ENCODE peak calls at places on chromosome 15, in five cellular contexts. V, Z, Q, I and K are unnamed samples.

GRCh38 chr15:83436513-83437158 is 10.5 kb upstream of the SH3GL3 start:
- DNase-seq in V (peak), Q (peak), Z (peak), I (no peak), K (no peak)

GRCh38 chr15:25407950-25408349 is 30.9 kb downstream of the UBE3A start:
- DNase-seq in Q (no peak), I (no peak), Z (no peak), V (no peak), K (no peak)

GRCh38 chr15:69893863-69894262 is 203.9 kb downstream of the TLE3 start:
- DNase-seq in V (no peak), Q (peak), Z (peak), I (no peak), K (no peak)

GRCh38 chr15:80081390-80081789 is 21.9 kb downstream of the ZFAND6 start:
- DNase-seq in Z (no peak), I (no peak), Q (no peak), V (no peak), K (no peak)

GRCh38 chr15:101276501-101277037 is 716 bp downstream of the SELENOS start:
- DNase-seq in V (no peak), Z (peak), I (no peak), Q (peak), K (no peak)

GRCh38 chr15:27045796-27046195 is 74.8 kb downstream of the GABRG3 start:
- DNase-seq in V (no peak), Q (no peak), I (no peak), Z (no peak), K (no peak)

GRCh38 chr15:48596415-48596814 is 49.1 kb downstream of the FBN1 start:
- DNase-seq in Z (no peak), Q (no peak), V (no peak), I (no peak), K (no peak)

GRCh38 chr15:62565620-62566019 is 400.5 kb upstream of the C2CD4B start:
- DNase-seq in V (no peak), Z (no peak), I (no peak), Q (no peak), K (no peak)

GRCh38 chr15:96338772-96339661 is 8.5 kb downstream of the NR2F2 start:
- DNase-seq in I (no peak), Q (no peak), V (peak), Z (no peak), K (no peak)

GRCh38 chr15:92883643-92884458 is 16.3 kb upstream of the CHD2 start:
- DNase-seq in Z (no peak), I (no peak), Q (no peak), V (no peak), K (no peak)

GRCh38 chr15:69729167-69729748 is 276.6 kb downstream of the RPLP1 start:
- DNase-seq in I (peak), Q (peak), Z (peak), V (no peak), K (peak)

GRCh38 chr15:80921736-80922135 is 67.9 kb downstream of the MESD start:
- DNase-seq in V (no peak), Q (no peak), Z (no peak), I (no peak), K (no peak)

GRCh38 chr15:76180321-76180720 is 120.5 kb downstream of the TMEM266 start:
- DNase-seq in Z (no peak), V (no peak), Q (no peak), I (no peak), K (no peak)

GRCh38 chr15:63157891-63158431 is 684 bp upstream of the RPS27L start:
- DNase-seq in V (peak), Q (peak), I (no peak), Z (peak), K (no peak)

GRCh38 chr15:39974656-39975230 is 40.8 kb downstream of the EIF2AK4 start:
- DNase-seq in Q (no peak), Z (no peak), V (no peak), I (no peak), K (no peak)

GRCh38 chr15:90991587-90992285 is 2.6 kb downstream of the PRC1 start:
- DNase-seq in V (no peak), Z (peak), Q (no peak), I (no peak), K (no peak)

DNA sequence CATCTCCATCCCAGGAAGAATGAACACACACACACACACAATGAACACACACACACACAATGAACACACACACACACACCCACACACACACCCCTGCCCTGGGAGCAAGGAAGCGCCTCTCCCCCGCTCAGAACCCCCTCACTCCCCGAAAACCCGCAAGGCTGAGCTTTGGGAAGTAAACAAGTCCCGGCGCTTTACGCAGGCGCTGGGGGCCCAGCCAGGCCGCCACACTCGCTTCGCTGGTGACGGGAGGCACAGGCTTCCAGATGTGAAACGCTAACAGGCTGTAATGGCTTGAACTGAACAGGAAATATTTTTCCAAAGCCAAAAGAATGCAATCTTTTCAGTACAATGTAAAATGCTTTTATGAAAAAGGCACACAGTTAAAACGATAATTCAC is 122.7 kb upstream of the IGF1R start:
- DNase-seq in I (no peak), Q (no peak), V (no peak), Z (no peak), K (no peak)
- TF ChIP-seq TAF1 in I (no peak), Q (no peak), V (no peak), Z (no peak), K (no peak)

GRCh38 chr15:67115567-67115966 is 50.2 kb downstream of the SMAD3 start:
- DNase-seq in Q (no peak), I (no peak), V (no peak), Z (no peak), K (no peak)

GRCh38 chr15:67114846-67115521 is 49.6 kb downstream of the SMAD3 start:
- DNase-seq in V (no peak), Q (no peak), Z (no peak), I (no peak), K (no peak)

GRCh38 chr15:67117356-67117755 is 52.0 kb downstream of the SMAD3 start:
- DNase-seq in I (no peak), V (no peak), Z (no peak), Q (no peak), K (no peak)

GRCh38 chr15:67118808-67119207 is 53.4 kb downstream of the SMAD3 start:
- DNase-seq in Z (peak), I (no peak), V (no peak), Q (no peak), K (no peak)

GRCh38 chr15:67116742-67117141 is 51.3 kb downstream of the SMAD3 start:
- DNase-seq in Z (no peak), I (no peak), V (peak), Q (no peak), K (no peak)
- TF ChIP-seq POLR2AphosphoS5 in Z (no peak), I (no peak), V (no peak), Q (no peak), K (no peak)

DNA sequence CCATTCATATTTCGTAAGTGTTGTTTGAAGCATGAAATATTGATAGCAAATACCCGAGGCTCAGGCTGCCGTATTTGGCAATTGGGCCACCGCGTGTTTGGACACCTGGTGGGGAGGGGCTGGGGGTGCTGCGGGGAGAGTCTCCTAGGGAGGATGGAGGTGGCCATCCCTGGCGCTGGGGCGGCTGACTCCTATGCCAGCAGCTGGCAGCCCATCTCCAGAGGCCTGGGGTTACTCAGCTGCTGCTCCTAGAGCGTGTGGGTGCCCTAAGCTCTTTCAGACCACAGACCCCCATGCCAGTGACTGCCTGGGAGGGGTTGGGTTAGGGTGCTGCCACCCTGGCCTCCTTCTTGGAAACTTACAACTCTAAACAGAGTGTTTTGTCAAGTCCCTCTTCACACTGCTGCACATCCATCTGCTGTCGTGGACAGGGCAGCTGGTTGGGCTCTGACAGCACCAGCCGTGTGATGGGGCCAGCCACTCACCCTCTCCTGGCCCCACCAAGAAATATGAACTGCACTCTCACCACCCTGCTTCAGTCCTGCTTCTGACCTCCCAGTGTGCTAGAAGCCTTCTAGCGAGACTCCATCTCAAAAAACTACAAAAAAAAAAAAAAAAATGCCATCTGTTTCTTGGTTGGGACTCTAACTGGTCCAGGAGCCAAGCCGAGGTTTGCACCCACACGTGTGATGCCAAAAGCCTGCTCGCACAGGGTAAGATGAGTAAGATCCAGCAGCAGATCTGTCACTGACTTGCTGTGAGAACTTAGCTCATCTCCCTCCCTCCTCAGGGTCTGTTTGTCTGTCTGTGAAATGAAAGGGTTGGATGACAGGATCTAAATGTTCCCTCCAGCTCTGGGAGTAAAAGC is 156.2 kb downstream of the MEGF11 start:
- DNase-seq in I (no peak), Q (no peak), V (no peak), Z (no peak), K (no peak)
- TF ChIP-seq TAF1 in I (no peak), Q (no peak), V (no peak), Z (no peak), K (no peak)

DNA sequence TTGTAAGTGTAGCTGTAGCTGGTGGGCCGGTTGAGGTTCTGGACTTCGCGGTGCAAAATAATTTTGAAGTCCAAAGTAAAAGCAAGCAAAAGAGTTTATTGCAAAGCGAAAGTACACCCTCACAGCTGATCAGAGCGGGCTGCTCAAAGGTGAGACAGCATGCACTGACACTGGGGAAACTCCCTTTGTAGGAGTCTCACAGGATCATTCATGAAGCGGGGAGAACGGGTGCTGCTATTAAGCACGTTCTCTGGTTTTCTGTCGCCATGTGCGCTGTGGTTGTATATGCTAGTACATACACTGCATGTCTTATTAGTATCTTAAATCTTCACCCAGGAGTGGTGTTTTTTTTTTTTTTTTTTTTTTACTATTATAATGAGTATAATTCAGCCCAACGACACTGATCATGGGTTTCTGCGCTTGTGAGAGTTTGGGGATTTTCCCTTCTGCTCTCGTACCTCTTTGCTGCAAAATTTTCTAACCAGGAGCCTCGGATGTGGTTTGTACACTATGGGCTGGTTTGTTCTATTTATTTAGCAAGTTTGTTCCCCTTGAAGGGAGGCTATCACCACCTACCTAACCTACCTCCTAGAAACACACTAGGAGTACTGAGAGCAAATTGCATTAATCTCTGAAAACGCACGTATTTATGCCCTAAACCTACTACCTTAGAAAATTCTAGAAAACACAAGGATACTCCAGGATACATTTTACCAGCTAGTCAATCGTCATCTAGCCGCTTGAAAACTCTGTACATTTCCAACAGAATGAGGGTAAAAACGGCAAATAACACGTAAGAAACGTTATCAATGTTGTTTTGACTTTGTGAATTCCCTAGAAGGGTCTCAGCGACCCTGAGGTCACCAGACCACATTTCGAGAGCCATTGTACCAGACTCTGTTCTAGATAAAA is 1.3 kb upstream of the AP4E1 start:
- DNase-seq in I (peak), V (peak), Z (peak), Q (peak), K (peak)
- TF ChIP-seq POLR2AphosphoS5 in I (no peak), V (peak), Z (no peak), Q (no peak), K (peak)

GRCh38 chr15:58398643-58399042 is 33.1 kb upstream of the LIPC start:
- DNase-seq in Q (no peak), Z (no peak), I (no peak), V (no peak), K (no peak)

GRCh38 chr15:58398053-58398452 is 33.7 kb upstream of the LIPC start:
- DNase-seq in V (no peak), I (no peak), Q (no peak), Z (no peak), K (no peak)

GRCh38 chr15:58392611-58393161 is 39.1 kb upstream of the LIPC start:
- DNase-seq in Z (no peak), I (no peak), V (no peak), Q (no peak), K (no peak)

GRCh38 chr15:58393196-58393790 is 38.5 kb upstream of the LIPC start:
- DNase-seq in Z (no peak), V (no peak), I (no peak), Q (no peak), K (no peak)

GRCh38 chr15:58396181-58396580 is 35.6 kb upstream of the LIPC start:
- DNase-seq in Z (no peak), V (no peak), I (no peak), Q (no peak), K (no peak)
- TF ChIP-seq TAF1 in Z (no peak), V (no peak), I (no peak), Q (no peak), K (no peak)

DNA sequence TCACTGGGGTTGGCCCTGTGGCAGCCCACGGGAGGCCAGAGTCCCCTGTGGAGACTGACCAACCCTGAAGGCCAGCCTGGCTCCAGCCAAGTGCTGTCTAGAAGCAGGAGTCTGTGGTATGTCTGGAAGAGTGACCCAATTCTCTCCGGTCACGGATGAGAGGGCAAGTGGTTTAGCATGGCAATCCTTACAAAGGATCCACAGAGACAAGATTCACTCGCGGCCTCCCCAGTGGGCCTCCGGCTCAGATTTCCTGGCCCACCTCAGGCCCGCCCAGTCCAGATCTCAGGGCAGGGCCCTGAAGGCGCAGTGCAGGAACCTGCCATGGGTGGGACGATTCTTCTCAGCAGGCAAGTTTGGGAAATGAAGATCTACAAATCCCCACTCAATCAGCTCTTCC is 5.0 kb upstream of the BCL2L10 start:
- DNase-seq in I (no peak), Q (no peak), Z (no peak), V (no peak), K (no peak)
- TF ChIP-seq POLR2AphosphoS5 in I (no peak), Q (no peak), Z (no peak), V (no peak), K (no peak)

GRCh38 chr15:41286665-41287333 is 45.6 kb downstream of the OIP5 start:
- DNase-seq in I (no peak), V (no peak), Q (no peak), Z (no peak), K (no peak)

GRCh38 chr15:41289953-41290352 is 42.4 kb downstream of the OIP5 start:
- DNase-seq in Q (no peak), V (no peak), Z (no peak), I (no peak), K (no peak)

GRCh38 chr15:41288464-41288863 is 43.9 kb downstream of the OIP5 start:
- DNase-seq in I (no peak), V (no peak), Q (no peak), Z (no peak), K (no peak)

GRCh38 chr15:41292521-41292920 is 39.9 kb downstream of the OIP5 start:
- DNase-seq in I (no peak), Q (no peak), Z (no peak), V (no peak), K (no peak)

GRCh38 chr15:41291065-41291631 is 41.2 kb downstream of the OIP5 start:
- DNase-seq in I (peak), Q (no peak), Z (no peak), V (no peak), K (peak)
- TF ChIP-seq TAF1 in I (no peak), Q (no peak), Z (no peak), V (no peak), K (no peak)

GRCh38 chr15:64877435-64877834 is 34.3 kb upstream of the ANKDD1A start:
- DNase-seq in Z (no peak), I (no peak), V (no peak), Q (no peak), K (no peak)
- TF ChIP-seq POLR2AphosphoS5 in Z (no peak), I (no peak), V (no peak), Q (no peak), K (no peak)

DNA sequence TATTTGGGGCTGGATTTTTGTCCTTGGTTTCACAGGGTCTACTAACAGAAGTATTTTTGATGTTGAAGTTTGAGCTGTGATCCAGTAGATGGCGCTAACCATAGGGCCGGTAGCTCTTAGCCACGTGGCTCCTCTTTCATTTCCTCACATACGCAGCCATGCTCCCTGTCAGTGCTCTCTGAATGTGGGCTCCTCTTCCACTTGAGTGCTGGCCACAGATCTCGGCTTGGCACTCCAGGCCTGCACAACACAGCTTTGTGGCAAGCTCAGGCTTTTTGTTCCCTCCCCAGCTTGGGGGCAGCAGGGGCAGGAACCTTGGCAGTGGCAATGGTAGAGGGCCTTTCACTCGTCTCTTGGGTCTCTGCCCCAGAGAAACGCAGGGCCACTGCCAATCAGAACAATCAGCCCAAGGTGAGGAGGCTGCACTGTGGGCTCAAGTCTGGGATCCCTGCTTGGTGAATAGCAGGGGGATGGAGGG is 18.6 kb upstream of the DNAAF4 start:
- DNase-seq in Z (peak), Q (peak), V (peak), I (peak), K (peak)
- TF ChIP-seq TAF1 in Z (no peak), Q (no peak), V (no peak), I (no peak), K (no peak)

GRCh38 chr15:36884404-36885335 is 215.7 kb downstream of the MEIS2 start:
- DNase-seq in Z (no peak), V (no peak), I (no peak), Q (no peak), K (no peak)
- TF ChIP-seq POLR2AphosphoS5 in Z (no peak), V (no peak), I (no peak), Q (peak), K (no peak)